ENCODE peak calls at places on chromosomes 12 and 14, in ten cellular contexts. F is AG09309, A is left lung, S is kidney, R is A549, H is GM13976, M is GM23338, O is HCT116, E is dorsolateral prefrontal cortex, B is HFFc6. N is an unnamed sample.

GRCh38 chr14:80933282-80933681 is 8.3 kb downstream of the CEP128 start:
- DNase-seq in B (no peak), A (no peak), O (no peak), F (no peak), E (no peak), H (no peak), R (no peak), M (no peak), S (no peak), N (no peak)

GRCh38 chr14:31549817-31550216 is 11.4 kb upstream of the NUBPL start:
- DNase-seq in R (no peak), H (no peak), A (no peak), B (no peak), O (no peak), F (no peak), E (no peak), S (no peak), M (no peak), N (no peak)

GRCh38 chr14:98444077-98444476 is 827.9 kb downstream of the BCL11B start:
- DNase-seq in M (no peak), R (no peak), O (no peak), F (no peak), H (no peak), E (no peak), B (no peak), S (no peak), A (no peak), N (no peak)

GRCh38 chr14:75015496-75015895 is 12.8 kb downstream of the EIF2B2 start:
- DNase-seq in M (no peak), S (no peak), H (no peak), B (no peak), R (no peak), O (no peak), E (no peak), A (no peak), F (no peak), N (no peak)

GRCh38 chr12:121295123-121295745 is 1.3 kb downstream of the CAMKK2 start:
- DNase-seq in F (no peak), M (peak), E (no peak), S (no peak), B (no peak), O (no peak), A (no peak), R (peak), H (no peak), N (no peak)

GRCh38 chr12:93571854-93572711 is at the start of gene SOCS2:
- DNase-seq in O (no peak), E (no peak), B (peak), S (peak), H (peak), A (peak), M (peak), R (peak), F (no peak), N (no peak)

GRCh38 chr14:20624495-20625070 is 16.9 kb downstream of the OR6S1 start:
- DNase-seq in O (no peak), A (peak), R (peak), B (no peak), S (peak), M (peak), F (no peak), H (peak), E (no peak), N (peak)

GRCh38 chr14:23492618-23493272 is 23.2 kb downstream of the NGDN start:
- DNase-seq in R (no peak), O (no peak), E (no peak), H (no peak), M (no peak), S (no peak), F (no peak), A (no peak), B (peak), N (no peak)

GRCh38 chr14:63701614-63702291 is 26.1 kb downstream of the SGPP1 start:
- DNase-seq in S (no peak), E (no peak), F (no peak), R (no peak), O (no peak), H (no peak), M (no peak), B (no peak), A (no peak), N (no peak)

GRCh38 chr12:131192951-131193350 is 239.2 kb downstream of the ADGRD1 start:
- DNase-seq in M (no peak), H (no peak), S (no peak), R (no peak), A (no peak), F (no peak), B (no peak), O (no peak), E (no peak), N (no peak)

GRCh38 chr12:34142430-34142829 is 120.1 kb downstream of the ALG10 start:
- DNase-seq in M (no peak), E (no peak), B (no peak), R (no peak), A (peak), O (no peak), S (no peak), F (no peak), H (no peak), N (no peak)

GRCh38 chr12:4045433-4045760 is 172.2 kb upstream of the PARP11 start:
- DNase-seq in M (no peak), B (no peak), R (no peak), S (no peak), H (no peak), E (no peak), O (no peak), F (no peak), A (no peak), N (no peak)

DNA sequence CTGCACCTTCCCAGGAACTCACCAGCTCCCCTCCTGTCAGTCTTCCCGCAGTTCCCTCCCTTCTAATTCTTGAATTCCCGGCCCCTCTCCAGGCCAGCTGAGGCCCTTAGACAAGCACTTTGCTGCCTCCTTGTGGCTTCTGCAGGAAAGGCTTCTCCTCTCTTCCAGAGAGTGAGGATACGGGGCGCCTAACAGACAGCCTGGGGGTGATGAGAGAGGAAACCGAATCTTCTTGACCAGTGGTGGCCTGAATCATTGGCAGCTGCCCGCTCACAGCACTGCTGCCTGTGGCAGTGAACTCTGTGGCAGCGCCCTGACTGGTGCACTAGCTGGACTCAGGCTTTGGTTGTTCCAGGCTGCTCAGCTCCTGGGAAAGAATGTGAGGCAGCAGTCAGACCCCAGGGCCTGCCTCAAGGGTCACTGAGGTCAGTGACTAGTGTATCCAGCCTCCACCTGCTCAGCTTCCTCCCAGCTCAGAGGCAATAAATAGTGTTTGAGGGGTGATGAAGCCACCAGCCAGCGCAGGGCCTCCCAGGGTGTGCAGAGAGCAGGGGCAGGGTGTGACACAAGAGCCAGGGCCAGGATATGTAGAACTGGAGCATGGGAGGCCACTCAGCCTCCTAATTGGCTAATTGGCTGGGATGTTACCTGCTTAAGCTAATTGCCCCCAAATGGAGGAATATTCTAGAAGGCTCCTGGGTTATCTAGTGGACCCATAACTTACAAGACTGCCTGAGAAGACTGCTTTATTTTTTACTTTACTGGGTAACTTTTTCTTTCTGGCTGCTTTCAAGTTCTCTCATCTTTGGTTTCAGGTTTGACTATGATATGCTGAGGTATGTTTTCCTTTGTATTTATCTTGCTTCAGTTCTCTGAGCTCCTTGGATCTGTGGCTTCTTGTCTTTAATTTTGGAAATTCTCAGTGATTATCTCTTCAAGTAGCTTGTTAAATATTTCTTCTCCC is 12.9 kb upstream of the MCRS1 start:
- DNase-seq in R (peak), F (peak), H (peak), O (peak), A (no peak), E (peak), M (peak), S (peak), B (peak), N (peak)
- TF ChIP-seq CTCF in R (peak), F (peak), H (peak), O (peak), A (peak), E (peak), M (peak), S (peak), B (peak), N (peak)

GRCh38 chr14:26137161-26137560 is 460.7 kb downstream of the NOVA1 start:
- DNase-seq in F (no peak), R (no peak), M (no peak), A (no peak), S (no peak), E (no peak), B (no peak), O (no peak), H (no peak), N (no peak)
- TF ChIP-seq CTCF in F (no peak), R (no peak), M (peak), A (no peak), S (no peak), E (no peak), B (peak), O (peak), H (no peak), N (peak)

GRCh38 chr12:5889381-5890047 is 55.5 kb downstream of the ANO2 start:
- DNase-seq in H (no peak), B (no peak), O (peak), F (no peak), A (no peak), S (no peak), M (peak), E (no peak), R (no peak), N (no peak)
- TF ChIP-seq CTCF in H (no peak), B (no peak), O (peak), F (peak), A (no peak), S (no peak), M (peak), E (no peak), R (no peak), N (no peak)

GRCh38 chr12:62912644-62913043 is 22.3 kb downstream of the PPM1H start:
- DNase-seq in E (no peak), R (no peak), O (no peak), H (no peak), M (no peak), F (no peak), B (no peak), A (no peak), S (no peak), N (no peak)
- TF ChIP-seq CTCF in E (no peak), R (no peak), O (no peak), H (no peak), M (no peak), F (no peak), B (no peak), A (no peak), S (no peak), N (no peak)

DNA sequence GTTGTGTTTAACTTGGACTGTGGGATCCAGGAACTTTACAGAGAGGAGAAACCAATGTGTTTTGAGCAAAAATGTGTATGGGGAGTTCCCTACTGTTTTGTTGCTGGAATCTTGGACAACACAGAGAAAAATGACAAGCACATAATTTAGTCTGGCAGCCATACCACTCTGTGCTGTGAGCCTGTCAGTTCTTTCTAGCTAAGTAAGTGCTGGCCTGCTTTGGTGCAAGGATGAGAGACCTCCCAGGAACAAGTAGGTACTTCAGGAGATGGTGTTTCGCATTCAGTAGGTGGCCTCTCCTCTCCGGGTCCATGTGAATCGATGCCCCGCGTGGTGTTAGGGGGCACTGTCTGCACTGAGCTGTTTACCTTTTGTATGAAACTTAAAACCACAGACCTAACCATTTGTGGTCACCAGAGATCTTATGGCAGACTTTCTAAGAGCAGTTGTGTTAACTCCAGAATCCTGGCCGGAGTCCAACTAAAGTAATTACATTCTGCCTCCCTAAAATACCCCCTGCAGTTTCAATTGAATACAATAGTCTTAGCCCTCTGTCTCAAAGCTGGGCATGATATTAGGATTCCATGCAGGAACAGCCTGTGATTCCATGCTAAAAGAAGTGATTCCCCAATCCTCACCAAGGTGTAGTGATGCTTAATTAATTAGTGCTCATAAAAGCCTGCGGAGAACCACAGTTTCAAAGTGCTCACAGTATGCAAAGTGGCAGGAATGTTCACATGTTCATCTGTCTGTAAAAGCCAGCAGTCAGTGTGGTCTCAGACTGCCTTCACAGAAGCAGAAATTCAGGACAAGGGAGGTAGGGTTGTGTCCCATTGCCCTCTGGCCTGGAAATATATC is 64.2 kb downstream of the LLPH start:
- DNase-seq in R (no peak), S (no peak), A (no peak), E (no peak), M (no peak), O (no peak), F (no peak), H (no peak), B (no peak), N (no peak)
- TF ChIP-seq CTCF in R (no peak), S (no peak), A (no peak), E (no peak), M (peak), O (no peak), F (peak), H (peak), B (peak), N (peak)

GRCh38 chr14:45939572-45939971 is 686.6 kb upstream of the MIS18BP1 start:
- DNase-seq in O (no peak), F (no peak), E (no peak), B (no peak), H (no peak), S (no peak), R (no peak), M (no peak), A (no peak), N (no peak)

GRCh38 chr14:45946251-45946650 is 693.2 kb upstream of the MIS18BP1 start:
- DNase-seq in M (no peak), E (no peak), F (no peak), H (no peak), O (no peak), R (no peak), B (no peak), A (no peak), S (no peak), N (no peak)

GRCh38 chr14:45940318-45940717 is 687.3 kb upstream of the MIS18BP1 start:
- DNase-seq in M (no peak), A (no peak), H (no peak), B (no peak), S (no peak), R (no peak), O (no peak), F (no peak), E (no peak), N (no peak)
- TF ChIP-seq CTCF in M (no peak), A (no peak), H (no peak), B (no peak), S (no peak), R (no peak), O (no peak), F (no peak), E (no peak), N (no peak)

GRCh38 chr14:88611878-88612277 is 49.0 kb downstream of the ZC3H14 start:
- DNase-seq in O (no peak), H (no peak), M (no peak), R (no peak), B (no peak), S (no peak), E (no peak), F (no peak), A (no peak), N (no peak)
- TF ChIP-seq CTCF in O (peak), H (no peak), M (no peak), R (no peak), B (peak), S (no peak), E (no peak), F (no peak), A (no peak), N (no peak)

DNA sequence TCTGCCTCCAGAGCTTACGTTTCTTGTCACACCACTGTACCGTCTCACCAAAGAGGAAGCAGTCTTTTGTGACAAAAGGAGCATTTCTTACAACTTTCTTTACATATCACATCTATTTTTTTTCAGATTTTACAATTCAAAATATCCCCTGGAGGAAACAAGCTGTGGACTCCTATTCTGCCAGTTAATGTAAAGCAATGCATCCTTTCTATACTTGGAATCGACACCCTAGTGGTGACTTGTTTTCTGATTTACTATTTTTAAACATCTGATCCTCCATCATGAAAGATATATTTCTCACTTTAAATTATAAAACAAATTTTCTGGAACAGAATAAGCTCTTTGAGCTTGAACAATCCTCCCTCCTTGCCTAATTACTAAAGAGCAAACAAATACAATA is 34.8 kb downstream of the AICDA start:
- DNase-seq in B (no peak), M (no peak), E (no peak), O (no peak), A (no peak), F (no peak), H (no peak), R (no peak), S (no peak), N (no peak)
- TF ChIP-seq CTCF in B (no peak), M (no peak), E (no peak), O (peak), A (no peak), F (no peak), H (no peak), R (no peak), S (no peak), N (no peak)